ENCODE peak calls at places on chromosomes 4 and X, in four cellular contexts. One of them, this sample, is unnamed. For H3K36me3, the result is how much of the 10 kb centered on the place peaks cover.

GRCh38 chrX:23726196-23726595 is 16.9 kb downstream of the ACOT9 start:
- DNase-seq in HCT116: no peak
- DNase-seq in body of pancreas: no peak
- DNase-seq in left ventricle myocardium inferior: no peak
- DNase-seq in this sample: no peak

GRCh38 chrX:130108647-130109428 is 1.5 kb downstream of the ELF4 start:
- DNase-seq in body of pancreas: no peak
- DNase-seq in left ventricle myocardium inferior: peak
- DNase-seq in HCT116: no peak
- DNase-seq in this sample: peak

GRCh38 chrX:45850775-45851433 is 650.2 kb upstream of the DIPK2B start:
- DNase-seq in body of pancreas: peak
- DNase-seq in left ventricle myocardium inferior: no peak
- DNase-seq in HCT116: no peak
- DNase-seq in this sample: no peak

GRCh38 chrX:96985046-96985445 is 101.3 kb downstream of the RPA4 start:
- DNase-seq in HCT116: no peak
- DNase-seq in body of pancreas: no peak
- DNase-seq in left ventricle myocardium inferior: no peak
- DNase-seq in this sample: no peak

GRCh38 chr4:71456841-71457240 is 118.0 kb downstream of the SLC4A4 start:
- DNase-seq in left ventricle myocardium inferior: no peak
- DNase-seq in HCT116: no peak
- DNase-seq in body of pancreas: no peak
- DNase-seq in this sample: no peak

GRCh38 chr4:172998527-172999469 is 169.8 kb upstream of the GALNT7 start:
- DNase-seq in body of pancreas: no peak
- DNase-seq in HCT116: no peak
- DNase-seq in left ventricle myocardium inferior: no peak
- DNase-seq in this sample: no peak

GRCh38 chrX:71251456-71251973 is 2.4 kb downstream of the ZMYM3 start:
- DNase-seq in left ventricle myocardium inferior: no peak
- DNase-seq in body of pancreas: no peak
- DNase-seq in HCT116: no peak
- DNase-seq in this sample: no peak

GRCh38 chrX:31590581-31591113 is 518.8 kb upstream of the FTHL17 start:
- DNase-seq in HCT116: no peak
- DNase-seq in body of pancreas: no peak
- DNase-seq in left ventricle myocardium inferior: no peak
- DNase-seq in this sample: no peak

GRCh38 chrX:29826651-29827206 is 388.6 kb upstream of the MAGEB2 start:
- DNase-seq in body of pancreas: no peak
- DNase-seq in HCT116: no peak
- DNase-seq in left ventricle myocardium inferior: no peak
- DNase-seq in this sample: no peak

GRCh38 chrX:23616361-23616760 is 50.9 kb upstream of the PRDX4 start:
- DNase-seq in HCT116: no peak
- DNase-seq in left ventricle myocardium inferior: no peak
- DNase-seq in body of pancreas: no peak
- DNase-seq in this sample: no peak

GRCh38 chr4:7812921-7813320 is 126.7 kb downstream of the AFAP1 start:
- DNase-seq in HCT116: no peak
- DNase-seq in left ventricle myocardium inferior: no peak
- DNase-seq in body of pancreas: no peak
- DNase-seq in this sample: no peak

GRCh38 chr4:56976878-56977320 is 507 bp downstream of the NOA1 start:
- DNase-seq in body of pancreas: peak
- DNase-seq in HCT116: peak
- DNase-seq in left ventricle myocardium inferior: peak
- DNase-seq in this sample: peak

GRCh38 chr4:25966171-25966570 is 52.2 kb downstream of the SMIM20 start:
- DNase-seq in HCT116: no peak
- DNase-seq in body of pancreas: no peak
- DNase-seq in left ventricle myocardium inferior: no peak
- DNase-seq in this sample: no peak

GRCh38 chr4:74499986-74500781 is 55.2 kb downstream of the AREG start:
- DNase-seq in HCT116: no peak
- DNase-seq in body of pancreas: no peak
- DNase-seq in left ventricle myocardium inferior: no peak
- DNase-seq in this sample: no peak

GRCh38 chr4:167713756-167714155 is 378.6 kb upstream of the ANXA10 start:
- DNase-seq in body of pancreas: no peak
- DNase-seq in HCT116: no peak
- DNase-seq in left ventricle myocardium inferior: no peak
- DNase-seq in this sample: no peak

GRCh38 chr4:72529144-72529822 is 39.7 kb downstream of the ADAMTS3 start:
- DNase-seq in HCT116: no peak
- DNase-seq in body of pancreas: no peak
- DNase-seq in left ventricle myocardium inferior: no peak
- DNase-seq in this sample: no peak

GRCh38 chr4:174764105-174764729 is 64.8 kb downstream of the GLRA3 start:
- DNase-seq in left ventricle myocardium inferior: no peak
- DNase-seq in HCT116: peak
- DNase-seq in body of pancreas: no peak
- DNase-seq in this sample: no peak

GRCh38 chr4:173878701-173879100 is 348.7 kb upstream of the HAND2 start:
- DNase-seq in body of pancreas: peak
- DNase-seq in left ventricle myocardium inferior: peak
- DNase-seq in HCT116: no peak
- DNase-seq in this sample: no peak

GRCh38 chr4:76879731-76880364 is 18.1 kb downstream of the SOWAHB start:
- DNase-seq in body of pancreas: no peak
- DNase-seq in HCT116: no peak
- DNase-seq in left ventricle myocardium inferior: no peak
- DNase-seq in this sample: no peak

GRCh38 chr4:122584517-122584916 is 36.3 kb downstream of the IL21 start:
- DNase-seq in HCT116: no peak
- DNase-seq in body of pancreas: no peak
- DNase-seq in left ventricle myocardium inferior: no peak
- DNase-seq in this sample: no peak

GRCh38 chrX:153642655-153643430 is 4.2 kb upstream of the DUSP9 start:
- DNase-seq in body of pancreas: no peak
- DNase-seq in left ventricle myocardium inferior: no peak
- DNase-seq in HCT116: no peak
- DNase-seq in this sample: no peak

GRCh38 chr4:175253184-175253902 is 335.2 kb downstream of the ADAM29 start:
- DNase-seq in HCT116: peak
- DNase-seq in left ventricle myocardium inferior: no peak
- DNase-seq in body of pancreas: no peak
- DNase-seq in this sample: peak

GRCh38 chr4:125551967-125552366 is 237.2 kb downstream of the FAT4 start:
- DNase-seq in body of pancreas: no peak
- DNase-seq in left ventricle myocardium inferior: no peak
- DNase-seq in HCT116: no peak
- DNase-seq in this sample: no peak

GRCh38 chr4:19982556-19982955 is 269.1 kb upstream of the SLIT2 start:
- DNase-seq in HCT116: no peak
- DNase-seq in body of pancreas: no peak
- DNase-seq in left ventricle myocardium inferior: no peak
- DNase-seq in this sample: no peak

GRCh38 chr4:186622788-186623464 is 67.6 kb upstream of the MTNR1A start:
- DNase-seq in left ventricle myocardium inferior: no peak
- DNase-seq in HCT116: no peak
- DNase-seq in body of pancreas: no peak
- DNase-seq in this sample: no peak

GRCh38 chr4:75831856-75832405 is 70.3 kb downstream of the PPEF2 start:
- DNase-seq in body of pancreas: no peak
- DNase-seq in HCT116: no peak
- DNase-seq in left ventricle myocardium inferior: no peak
- DNase-seq in this sample: peak

GRCh38 chr4:129232627-129233337 is 136.8 kb downstream of the C4orf33 start:
- DNase-seq in HCT116: no peak
- DNase-seq in left ventricle myocardium inferior: no peak
- DNase-seq in body of pancreas: no peak
- DNase-seq in this sample: no peak

GRCh38 chr4:163343604-163344146 is at the start of gene NPY5R:
- DNase-seq in body of pancreas: no peak
- DNase-seq in HCT116: no peak
- DNase-seq in left ventricle myocardium inferior: no peak
- DNase-seq in this sample: peak
- H3K4me3 ChIP-seq in body of pancreas: peak
- H3K4me3 ChIP-seq in HCT116: no peak
- H3K4me3 ChIP-seq in left ventricle myocardium inferior: peak
- H3K4me3 ChIP-seq in this sample: no peak

DNA sequence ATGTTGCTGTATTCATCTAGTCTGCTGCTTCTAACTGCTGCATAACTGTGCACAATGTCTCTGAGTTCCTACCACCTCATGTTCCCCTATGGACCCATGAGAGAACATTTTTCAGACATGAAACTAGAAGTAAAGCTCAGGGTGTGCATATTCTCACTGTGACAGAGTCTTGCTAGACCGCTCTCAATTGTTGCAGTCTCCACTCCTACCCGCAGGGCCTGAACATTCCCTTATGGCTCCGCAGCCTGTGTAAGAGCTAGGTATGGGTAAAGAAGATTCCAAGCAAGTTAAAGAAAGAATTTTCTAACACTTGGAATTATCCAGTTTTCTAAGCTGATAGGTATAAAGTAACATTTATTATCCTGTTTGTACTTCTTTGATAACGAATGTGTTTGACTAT is 5.4 kb downstream of the OCIAD2 start:
- DNase-seq in left ventricle myocardium inferior: no peak
- DNase-seq in body of pancreas: no peak
- DNase-seq in HCT116: no peak
- DNase-seq in this sample: no peak
- H3K36me3 ChIP-seq in left ventricle myocardium inferior: under half
- H3K36me3 ChIP-seq in body of pancreas: under half
- H3K36me3 ChIP-seq in HCT116: under half
- H3K36me3 ChIP-seq in this sample: under half

GRCh38 chr4:42359686-42360085 is 37.6 kb upstream of the SHISA3 start:
- DNase-seq in left ventricle myocardium inferior: no peak
- DNase-seq in body of pancreas: no peak
- DNase-seq in HCT116: no peak
- DNase-seq in this sample: no peak
- H3K4me3 ChIP-seq in left ventricle myocardium inferior: peak
- H3K4me3 ChIP-seq in body of pancreas: no peak
- H3K4me3 ChIP-seq in HCT116: no peak
- H3K4me3 ChIP-seq in this sample: no peak

GRCh38 chr4:2672082-2672481 is 84.1 kb downstream of the TNIP2 start:
- DNase-seq in body of pancreas: no peak
- DNase-seq in left ventricle myocardium inferior: no peak
- DNase-seq in HCT116: no peak
- DNase-seq in this sample: no peak
- H3K36me3 ChIP-seq in body of pancreas: under half
- H3K36me3 ChIP-seq in left ventricle myocardium inferior: half or more
- H3K36me3 ChIP-seq in HCT116: under half
- H3K36me3 ChIP-seq in this sample: under half

GRCh38 chr4:61507091-61507490 is 307.0 kb downstream of the ADGRL3 start:
- DNase-seq in body of pancreas: no peak
- DNase-seq in HCT116: no peak
- DNase-seq in left ventricle myocardium inferior: no peak
- DNase-seq in this sample: no peak

GRCh38 chr4:61517144-61517543 is 317.0 kb downstream of the ADGRL3 start:
- DNase-seq in left ventricle myocardium inferior: no peak
- DNase-seq in HCT116: no peak
- DNase-seq in body of pancreas: no peak
- DNase-seq in this sample: no peak

GRCh38 chr4:61514991-61515390 is 314.9 kb downstream of the ADGRL3 start:
- DNase-seq in HCT116: no peak
- DNase-seq in body of pancreas: no peak
- DNase-seq in left ventricle myocardium inferior: no peak
- DNase-seq in this sample: no peak

GRCh38 chr4:61505773-61506640 is 305.9 kb downstream of the ADGRL3 start:
- DNase-seq in HCT116: no peak
- DNase-seq in body of pancreas: no peak
- DNase-seq in left ventricle myocardium inferior: no peak
- DNase-seq in this sample: no peak

DNA sequence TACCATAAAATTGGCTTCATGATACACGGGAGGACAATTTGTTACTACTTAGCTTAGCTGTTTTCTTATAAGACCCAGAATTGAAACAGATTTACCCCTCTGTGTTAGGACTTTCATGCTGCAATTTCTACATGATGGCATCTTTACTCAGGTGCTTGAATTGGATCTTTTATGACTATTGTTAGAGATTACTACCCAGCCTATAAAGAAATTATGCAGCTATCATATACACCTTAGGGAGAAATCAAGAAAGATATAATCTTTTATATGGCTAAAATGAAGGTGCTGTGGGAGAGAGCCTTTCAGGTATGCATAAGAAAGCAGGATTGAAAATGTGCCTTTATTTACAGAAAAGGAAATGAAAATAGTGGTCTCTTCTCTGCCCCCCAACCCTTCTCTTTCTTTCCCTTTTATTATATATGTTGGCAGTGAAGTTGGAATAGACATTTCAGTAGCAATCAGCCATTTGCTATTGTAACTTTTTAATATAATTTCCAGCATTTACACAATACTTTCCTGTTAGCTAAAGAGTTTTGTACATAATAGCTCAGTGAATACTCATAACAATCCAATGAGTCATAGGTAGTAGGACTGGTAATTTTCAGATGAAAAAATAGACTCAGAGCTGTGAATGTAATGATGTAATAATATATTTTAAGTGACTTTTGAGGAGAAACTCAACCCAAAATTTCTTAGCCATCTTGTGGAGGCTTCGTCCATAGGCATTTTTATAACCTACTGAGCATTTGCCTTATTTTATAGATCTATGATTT is 311.8 kb downstream of the ADGRL3 start:
- DNase-seq in left ventricle myocardium inferior: no peak
- DNase-seq in body of pancreas: no peak
- DNase-seq in HCT116: no peak
- DNase-seq in this sample: no peak
- H3K4me3 ChIP-seq in left ventricle myocardium inferior: no peak
- H3K4me3 ChIP-seq in body of pancreas: no peak
- H3K4me3 ChIP-seq in HCT116: no peak
- H3K4me3 ChIP-seq in this sample: no peak

GRCh38 chrX:9373789-9374188 is 91.1 kb upstream of the TBL1X start:
- DNase-seq in left ventricle myocardium inferior: no peak
- DNase-seq in HCT116: no peak
- DNase-seq in body of pancreas: no peak
- DNase-seq in this sample: no peak

GRCh38 chrX:9374537-9374936 is 90.3 kb upstream of the TBL1X start:
- DNase-seq in HCT116: no peak
- DNase-seq in left ventricle myocardium inferior: no peak
- DNase-seq in body of pancreas: peak
- DNase-seq in this sample: no peak

GRCh38 chrX:9383655-9384054 is 81.2 kb upstream of the TBL1X start:
- DNase-seq in left ventricle myocardium inferior: no peak
- DNase-seq in body of pancreas: no peak
- DNase-seq in HCT116: no peak
- DNase-seq in this sample: no peak

GRCh38 chrX:9379697-9380551 is 84.9 kb upstream of the TBL1X start:
- DNase-seq in HCT116: peak
- DNase-seq in body of pancreas: no peak
- DNase-seq in left ventricle myocardium inferior: no peak
- DNase-seq in this sample: no peak

GRCh38 chrX:9378980-9379696 is 85.7 kb upstream of the TBL1X start:
- DNase-seq in body of pancreas: no peak
- DNase-seq in HCT116: no peak
- DNase-seq in left ventricle myocardium inferior: no peak
- DNase-seq in this sample: no peak
- H3K36me3 ChIP-seq in body of pancreas: under half
- H3K36me3 ChIP-seq in HCT116: under half
- H3K36me3 ChIP-seq in left ventricle myocardium inferior: under half
- H3K36me3 ChIP-seq in this sample: under half